ENCODE peak calls at places on chromosome 20, in ten cellular contexts. R is HCT116, L is GM12892, F is K562, Y is breast epithelium, U is heart left ventricle, O is body of pancreas, P is transverse colon, I is gastrocnemius medialis, Q is GM12891. V is an unnamed sample.

GRCh38 chr20:9407805-9408421 is 106.5 kb upstream of the LAMP5 start:
- DNase-seq in P (peak), Y (peak), L (peak), R (peak), U (peak), I (peak), F (peak), O (peak), Q (no peak), V (peak)

GRCh38 chr20:8147476-8147875 is 15.4 kb downstream of the PLCB1 start:
- DNase-seq in P (no peak), F (no peak), Q (no peak), L (no peak), Y (no peak), R (no peak), I (no peak), U (no peak), O (peak), V (no peak)

GRCh38 chr20:31837896-31838397 is 7.5 kb downstream of the FOXS1 start:
- DNase-seq in Q (no peak), I (no peak), P (no peak), Y (no peak), F (peak), R (no peak), U (no peak), O (no peak), L (no peak), V (no peak)

GRCh38 chr20:17679786-17680127 is 2.3 kb downstream of the RRBP1 start:
- DNase-seq in P (no peak), O (no peak), Y (no peak), L (no peak), Q (no peak), R (no peak), U (no peak), I (no peak), F (no peak), V (no peak)

GRCh38 chr20:12949429-12949980 is 59.3 kb upstream of the SPTLC3 start:
- DNase-seq in R (no peak), U (no peak), P (no peak), Y (no peak), L (no peak), O (no peak), F (no peak), Q (no peak), I (no peak), V (no peak)

GRCh38 chr20:19986419-19986818 is 30.7 kb upstream of the NAA20 start:
- DNase-seq in F (no peak), I (no peak), L (no peak), P (no peak), Y (no peak), Q (no peak), R (no peak), U (no peak), O (no peak), V (no peak)

GRCh38 chr20:44181611-44182010 is 5.4 kb downstream of the JPH2 start:
- DNase-seq in P (no peak), Y (no peak), Q (no peak), L (no peak), F (no peak), U (peak), O (no peak), I (peak), R (no peak), V (no peak)

GRCh38 chr20:49646126-49646525 is 67.6 kb downstream of the B4GALT5 start:
- DNase-seq in L (no peak), U (no peak), P (no peak), O (no peak), Y (no peak), R (no peak), I (no peak), F (no peak), Q (no peak), V (no peak)

GRCh38 chr20:58723628-58723984 is 31.0 kb downstream of the NPEPL1 start:
- DNase-seq in Q (no peak), L (no peak), U (no peak), F (no peak), I (no peak), R (no peak), Y (peak), O (no peak), P (peak), V (no peak)

GRCh38 chr20:43065299-43065698 is 124.4 kb downstream of the PTPRT start:
- DNase-seq in Q (no peak), Y (no peak), I (no peak), P (no peak), R (no peak), L (no peak), F (no peak), O (no peak), U (no peak), V (no peak)

GRCh38 chr20:56511926-56512325 is 12.6 kb upstream of the FAM209A start:
- DNase-seq in L (no peak), F (no peak), O (no peak), Q (no peak), P (no peak), I (no peak), U (no peak), Y (no peak), R (no peak), V (no peak)

GRCh38 chr20:59253325-59253724 is 47.1 kb upstream of the EDN3 start:
- DNase-seq in F (no peak), I (no peak), Y (no peak), Q (no peak), O (no peak), P (no peak), R (no peak), L (no peak), U (no peak), V (no peak)

GRCh38 chr20:49179368-49180277 is 8.5 kb downstream of the STAU1 start:
- DNase-seq in P (no peak), Y (no peak), O (no peak), Q (no peak), I (no peak), L (no peak), U (no peak), F (no peak), R (no peak), V (no peak)

GRCh38 chr20:21189761-21190523 is 64.1 kb downstream of the KIZ start:
- DNase-seq in I (no peak), Q (no peak), P (no peak), U (no peak), F (no peak), R (no peak), O (no peak), L (no peak), Y (no peak), V (no peak)

GRCh38 chr20:14232650-14233049 is 104.8 kb downstream of the FLRT3 start:
- DNase-seq in O (no peak), L (no peak), Y (no peak), U (no peak), P (no peak), Q (no peak), R (no peak), I (no peak), F (no peak), V (no peak)

GRCh38 chr20:63754008-63754407 is 14.4 kb downstream of the SLC2A4RG start:
- DNase-seq in U (no peak), Q (no peak), F (no peak), Y (no peak), O (no peak), R (no peak), P (no peak), I (no peak), L (no peak), V (no peak)

GRCh38 chr20:13777171-13777601 is 7.5 kb downstream of the ESF1 start:
- DNase-seq in R (peak), F (no peak), L (no peak), I (no peak), Q (no peak), Y (no peak), U (no peak), P (no peak), O (no peak), V (no peak)

GRCh38 chr20:19757487-19757972 is 528 bp upstream of the RIN2 start:
- DNase-seq in O (peak), R (no peak), U (peak), I (peak), F (no peak), P (peak), Q (no peak), L (no peak), Y (peak), V (no peak)

GRCh38 chr20:56200456-56200855 is 48.1 kb upstream of the MC3R start:
- DNase-seq in O (no peak), F (peak), P (no peak), L (no peak), Q (no peak), I (no peak), R (peak), U (no peak), Y (no peak), V (peak)

GRCh38 chr20:19368351-19368750 is 155.9 kb downstream of the SLC24A3 start:
- DNase-seq in F (no peak), O (no peak), I (no peak), Q (no peak), U (no peak), R (no peak), L (no peak), P (no peak), Y (no peak), V (no peak)

GRCh38 chr20:47334022-47334551 is 22.4 kb downstream of the ZMYND8 start:
- DNase-seq in O (no peak), F (no peak), L (no peak), Q (no peak), P (peak), R (no peak), U (no peak), I (peak), Y (no peak), V (peak)

GRCh38 chr20:48285656-48286055 is 500.4 kb upstream of the SULF2 start:
- DNase-seq in Y (no peak), O (peak), R (no peak), F (no peak), L (no peak), I (no peak), Q (no peak), U (no peak), P (no peak), V (no peak)

GRCh38 chr20:14055127-14055742 is 59.9 kb downstream of the MACROD2 start:
- DNase-seq in O (no peak), L (no peak), P (no peak), I (no peak), Q (no peak), Y (no peak), U (no peak), F (peak), R (peak), V (peak)

GRCh38 chr20:53926428-53927028 is 143.9 kb downstream of the BCAS1 start:
- DNase-seq in O (no peak), R (no peak), Q (no peak), U (no peak), P (peak), F (no peak), L (no peak), I (no peak), Y (no peak), V (no peak)

GRCh38 chr20:40990542-40991120 is 38.0 kb upstream of the TOP1 start:
- DNase-seq in L (peak), O (peak), U (peak), Q (no peak), F (peak), P (peak), R (peak), Y (peak), I (peak), V (peak)

GRCh38 chr20:40489886-40490285 is 199.2 kb downstream of the MAFB start:
- DNase-seq in L (no peak), U (no peak), I (no peak), F (no peak), Q (no peak), P (no peak), O (no peak), Y (no peak), R (no peak), V (no peak)

GRCh38 chr20:44651507-44652373 is at the start of gene ADA:
- DNase-seq in P (peak), L (no peak), F (peak), U (peak), I (peak), R (no peak), Q (no peak), O (peak), Y (no peak), V (peak)

GRCh38 chr20:14189794-14190402 is 147.5 kb downstream of the FLRT3 start:
- DNase-seq in O (no peak), Q (no peak), Y (no peak), I (no peak), F (no peak), U (no peak), P (no peak), L (no peak), R (peak), V (peak)

GRCh38 chr20:8242066-8242465 is 110.0 kb downstream of the PLCB1 start:
- DNase-seq in F (no peak), Q (no peak), O (no peak), Y (no peak), L (no peak), P (no peak), U (no peak), R (no peak), I (no peak), V (no peak)

GRCh38 chr20:61382194-61382593 is 130.1 kb downstream of the CDH4 start:
- DNase-seq in I (no peak), F (no peak), Y (no peak), P (no peak), L (no peak), O (no peak), U (no peak), R (no peak), Q (no peak), V (no peak)

GRCh38 chr20:53914861-53915458 is 155.4 kb downstream of the BCAS1 start:
- DNase-seq in Y (no peak), F (no peak), O (no peak), P (no peak), U (no peak), I (no peak), L (no peak), R (no peak), Q (no peak), V (peak)

GRCh38 chr20:40991181-40991889 is 37.3 kb upstream of the TOP1 start:
- DNase-seq in O (no peak), P (peak), Q (peak), Y (no peak), L (peak), U (peak), I (peak), R (no peak), F (no peak), V (no peak)

GRCh38 chr20:12827796-12828406 is 180.9 kb upstream of the SPTLC3 start:
- DNase-seq in Y (no peak), I (no peak), L (no peak), Q (no peak), O (no peak), P (no peak), U (no peak), F (no peak), R (no peak), V (no peak)

GRCh38 chr20:48706710-48707339 is 121.0 kb downstream of the PREX1 start:
- DNase-seq in I (no peak), L (no peak), Y (no peak), F (no peak), P (no peak), Q (no peak), R (no peak), O (no peak), U (peak), V (no peak)

GRCh38 chr20:41180599-41181333 is 43.4 kb downstream of the PLCG1 start:
- DNase-seq in Q (no peak), F (no peak), I (peak), R (no peak), L (no peak), Y (peak), U (no peak), P (no peak), O (no peak), V (no peak)

DNA sequence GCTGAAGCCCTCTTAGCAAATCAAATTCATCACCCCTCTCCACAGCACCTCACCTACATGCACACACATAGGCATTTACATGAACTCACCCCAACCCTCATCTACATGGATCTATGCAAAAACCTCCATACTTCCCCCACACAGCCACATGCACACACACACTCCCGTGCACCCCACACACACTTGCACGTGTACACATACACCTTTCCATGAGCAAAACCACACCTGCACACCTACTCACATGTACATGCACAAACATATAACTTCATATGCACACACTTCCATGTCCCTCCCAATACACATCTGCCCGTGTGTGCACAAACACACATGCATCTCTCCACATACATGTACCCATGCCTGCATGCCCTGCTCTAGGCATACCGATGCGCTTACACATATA is 23.3 kb downstream of the CST5 start:
- DNase-seq in Q (no peak), P (no peak), F (no peak), Y (no peak), O (no peak), R (no peak), I (no peak), L (no peak), U (no peak), V (no peak)
- TF ChIP-seq POLR2A in Q (no peak), P (no peak), F (no peak), Y (no peak), O (no peak), R (no peak), I (no peak), L (no peak), U (no peak), V (no peak)

GRCh38 chr20:1491281-1491840 is at the start of gene SIRPB2:
- DNase-seq in O (peak), I (peak), P (peak), Q (no peak), L (no peak), R (no peak), F (no peak), Y (no peak), U (peak), V (no peak)
- TF ChIP-seq POLR2A in O (no peak), I (no peak), P (no peak), Q (no peak), L (no peak), R (no peak), F (no peak), Y (no peak), U (no peak), V (no peak)

GRCh38 chr20:5065489-5066383 is 54.0 kb downstream of the PCNA start:
- DNase-seq in I (peak), P (peak), O (peak), L (no peak), Q (no peak), U (peak), Y (no peak), R (peak), F (no peak), V (peak)
- TF ChIP-seq POLR2A in I (no peak), P (no peak), O (no peak), L (no peak), Q (no peak), U (no peak), Y (no peak), R (no peak), F (no peak), V (peak)

GRCh38 chr20:10573951-10574339 is 99.9 kb downstream of the JAG1 start:
- DNase-seq in R (no peak), Y (no peak), P (no peak), O (no peak), Q (no peak), F (no peak), I (no peak), U (no peak), L (no peak), V (no peak)
- TF ChIP-seq POLR2A in R (no peak), Y (no peak), P (no peak), O (no peak), Q (no peak), F (no peak), I (no peak), U (no peak), L (no peak), V (no peak)

GRCh38 chr20:3209023-3209945 is at the start of gene ITPA:
- DNase-seq in F (peak), P (peak), R (no peak), Q (peak), O (peak), U (peak), I (no peak), Y (no peak), L (peak), V (peak)
- TF ChIP-seq POLR2A in F (peak), P (peak), R (peak), Q (peak), O (no peak), U (no peak), I (no peak), Y (no peak), L (peak), V (peak)

GRCh38 chr20:36605309-36606170 is at the start of gene RAB5IF:
- DNase-seq in U (peak), R (peak), Y (peak), O (peak), L (peak), I (peak), Q (peak), P (peak), F (peak), V (peak)
- TF ChIP-seq POLR2A in U (no peak), R (peak), Y (no peak), O (peak), L (peak), I (peak), Q (peak), P (peak), F (peak), V (peak)

GRCh38 chr20:38357653-38358207 is 11.4 kb downstream of the LBP start:
- DNase-seq in Q (no peak), F (no peak), I (no peak), U (no peak), Y (no peak), L (no peak), O (no peak), R (no peak), P (no peak), V (peak)

GRCh38 chr20:38355161-38356012 is 9.1 kb downstream of the LBP start:
- DNase-seq in U (no peak), I (no peak), F (no peak), P (no peak), R (no peak), Y (no peak), L (no peak), Q (peak), O (no peak), V (no peak)

GRCh38 chr20:38354227-38354626 is 7.9 kb downstream of the LBP start:
- DNase-seq in Y (no peak), L (no peak), U (no peak), I (no peak), Q (no peak), O (no peak), P (no peak), F (no peak), R (no peak), V (no peak)

GRCh38 chr20:38363004-38363747 is 16.9 kb downstream of the LBP start:
- DNase-seq in F (no peak), I (no peak), P (no peak), L (no peak), U (no peak), O (no peak), R (no peak), Q (no peak), Y (no peak), V (no peak)

GRCh38 chr20:38358500-38358998 is 12.3 kb downstream of the LBP start:
- DNase-seq in F (no peak), P (no peak), O (no peak), I (no peak), Y (no peak), U (no peak), L (no peak), R (no peak), Q (no peak), V (no peak)
- TF ChIP-seq POLR2A in F (no peak), P (no peak), O (no peak), I (no peak), Y (no peak), U (no peak), L (no peak), R (no peak), Q (no peak), V (no peak)

GRCh38 chr20:62417981-62418708 is 9.2 kb downstream of the RBBP8NL start:
- DNase-seq in Q (no peak), U (no peak), R (no peak), F (no peak), Y (no peak), O (no peak), I (no peak), P (no peak), L (no peak), V (no peak)
- TF ChIP-seq POLR2A in Q (no peak), U (no peak), R (no peak), F (no peak), Y (no peak), O (no peak), I (no peak), P (no peak), L (no peak), V (no peak)

DNA sequence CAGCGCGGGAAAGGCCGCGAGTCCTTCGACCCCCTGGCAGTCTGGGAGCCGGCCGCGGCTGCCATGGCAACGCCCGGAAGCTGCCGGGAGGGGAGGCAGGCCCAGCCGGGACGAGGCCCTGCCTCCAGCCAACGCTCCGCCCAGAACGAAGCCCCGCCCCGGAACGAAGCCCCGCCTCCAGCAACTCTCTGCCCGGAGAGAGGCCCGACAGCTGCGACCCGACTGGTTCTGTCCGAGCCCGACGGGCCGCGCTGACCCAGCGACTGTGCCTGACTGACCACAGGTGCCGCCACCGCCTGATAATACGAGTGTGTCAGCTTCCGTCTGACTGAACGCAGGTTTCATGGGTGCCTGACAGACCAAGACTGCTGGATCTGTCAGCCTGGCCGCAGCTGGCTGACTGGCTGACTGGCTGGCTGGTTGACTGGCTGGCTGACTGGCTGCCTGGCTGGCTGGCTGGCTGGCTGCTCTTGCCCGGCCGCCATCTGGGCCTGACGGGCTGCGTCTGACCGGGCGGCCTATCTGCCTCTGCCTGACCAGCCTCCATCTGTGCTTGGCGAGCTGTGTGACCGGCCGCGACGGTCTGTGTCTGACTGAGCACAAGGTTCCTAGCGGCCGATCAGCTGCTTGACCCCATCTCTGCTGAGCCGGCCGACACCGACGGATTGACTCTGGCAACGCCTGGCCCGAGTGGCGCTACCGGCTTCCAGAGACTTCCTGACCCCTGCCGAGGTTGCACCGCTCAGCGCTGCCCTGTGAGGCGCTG is 89.7 kb upstream of the EPB41L1 start:
- DNase-seq in O (peak), F (peak), R (no peak), L (peak), Y (peak), Q (peak), U (peak), P (peak), I (peak), V (peak)
- TF ChIP-seq POLR2A in O (peak), F (peak), R (no peak), L (peak), Y (peak), Q (no peak), U (peak), P (peak), I (peak), V (peak)

GRCh38 chr20:25407311-25408169 is at the start of gene GINS1:
- DNase-seq in U (peak), P (peak), O (peak), Y (peak), L (peak), Q (peak), I (peak), F (peak), R (peak), V (peak)
- TF ChIP-seq POLR2A in U (no peak), P (peak), O (no peak), Y (no peak), L (peak), Q (peak), I (no peak), F (peak), R (peak), V (peak)

V was measured in erythroblast.